ENCODE peak calls at places on chromosomes 4 and X, in ten cellular contexts. N is GM23248, E is neuronal stem cell, R is DND-41, L is fibroblast of lung, W is A549, F is mammary epithelial cell, H is IMR-90, C is OCI-LY7, S is mesenchymal stem cell. Q is an unnamed sample.

GRCh38 chr4:6227412-6228157 is 27.2 kb upstream of the JAKMIP1 start:
- DNase-seq in N (no peak), E (no peak), R (no peak), L (no peak), W (no peak), F (no peak), H (no peak), C (no peak), S (no peak), Q (no peak)

GRCh38 chrX:13059676-13060499 is 15.5 kb upstream of the FAM9C start:
- DNase-seq in N (peak), E (no peak), R (no peak), L (peak), W (peak), F (peak), H (peak), C (no peak), S (peak), Q (no peak)

GRCh38 chr4:99651370-99651769 is 6.3 kb downstream of the C4orf54 start:
- DNase-seq in N (no peak), E (no peak), R (no peak), L (no peak), W (no peak), F (no peak), H (no peak), C (no peak), S (no peak), Q (no peak)

GRCh38 chr4:11698846-11699590 is 270.3 kb upstream of the HS3ST1 start:
- DNase-seq in N (no peak), E (no peak), R (no peak), L (peak), W (peak), F (peak), H (peak), C (no peak), S (peak), Q (no peak)

GRCh38 chrX:20968996-20969395 is 405.2 kb upstream of the CNKSR2 start:
- DNase-seq in N (peak), E (no peak), R (no peak), L (peak), W (peak), F (peak), H (no peak), C (no peak), S (no peak), Q (no peak)

GRCh38 chrX:116863029-116863428 is 400.3 kb upstream of the CT83 start:
- DNase-seq in N (no peak), E (no peak), R (no peak), L (no peak), W (no peak), F (no peak), H (no peak), C (no peak), S (no peak), Q (no peak)

GRCh38 chrX:18389968-18390367 is 35.4 kb upstream of the CDKL5 start:
- DNase-seq in N (no peak), E (no peak), R (no peak), L (no peak), W (peak), F (no peak), H (no peak), C (peak), S (no peak), Q (peak)

GRCh38 chr4:41802590-41802989 is 54.1 kb upstream of the PHOX2B start:
- DNase-seq in N (no peak), E (no peak), R (no peak), L (no peak), W (no peak), F (no peak), H (no peak), C (no peak), S (no peak), Q (no peak)

GRCh38 chr4:153217440-153217839 is 13.2 kb downstream of the TRIM2 start:
- DNase-seq in N (peak), E (no peak), R (no peak), L (no peak), W (no peak), F (peak), H (no peak), C (peak), S (peak), Q (no peak)

GRCh38 chr4:112147697-112148096 is 2.4 kb downstream of the FAM241A start:
- DNase-seq in N (peak), E (no peak), R (no peak), L (no peak), W (no peak), F (no peak), H (no peak), C (no peak), S (no peak), Q (no peak)

GRCh38 chrX:21738145-21738949 is 19.6 kb downstream of the SMPX start:
- DNase-seq in N (no peak), E (peak), R (no peak), L (peak), W (peak), F (no peak), H (no peak), C (no peak), S (no peak), Q (peak)

GRCh38 chr4:14025093-14025492 is 397.6 kb upstream of the BOD1L1 start:
- DNase-seq in N (peak), E (no peak), R (no peak), L (no peak), W (no peak), F (no peak), H (no peak), C (no peak), S (no peak), Q (no peak)

GRCh38 chr4:73762409-73762808 is 22.0 kb downstream of the CXCL8 start:
- DNase-seq in N (no peak), E (no peak), R (no peak), L (no peak), W (no peak), F (no peak), H (no peak), C (no peak), S (no peak), Q (no peak)

GRCh38 chrX:134244043-134244442 is 7.1 kb downstream of the CCDC160 start:
- DNase-seq in N (no peak), E (no peak), R (no peak), L (peak), W (no peak), F (peak), H (peak), C (no peak), S (peak), Q (no peak)

GRCh38 chr4:183099537-183100297 is 660 bp downstream of the WWC2 start:
- DNase-seq in N (peak), E (peak), R (no peak), L (no peak), W (peak), F (peak), H (no peak), C (no peak), S (peak), Q (peak)

DNA sequence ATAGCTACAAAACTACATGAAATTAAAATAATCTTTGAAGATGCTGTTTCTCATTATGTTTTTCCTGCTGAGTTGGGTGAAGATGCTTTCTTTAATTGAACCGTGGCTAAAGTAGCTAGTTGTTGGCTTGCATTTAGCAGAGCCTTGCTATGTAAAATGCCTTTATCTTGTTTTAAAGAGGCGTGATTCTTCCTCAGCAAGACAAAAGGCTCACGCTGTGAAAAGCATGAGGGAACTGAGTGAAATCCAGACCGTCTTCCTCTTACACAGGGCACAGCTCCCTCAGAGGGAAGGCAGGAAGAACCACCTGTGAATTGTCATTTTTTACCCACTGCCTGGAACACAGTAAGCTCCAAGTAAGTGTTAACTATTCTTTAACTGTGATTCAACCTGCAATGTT is 39.0 kb upstream of the ZNF518B start:
- DNase-seq in N (no peak), E (peak), R (no peak), L (no peak), W (no peak), F (no peak), H (no peak), C (no peak), S (no peak), Q (peak)
- H3K4me2 ChIP-seq in N (no peak), E (no peak), R (no peak), L (no peak), W (no peak), F (no peak), H (no peak), C (no peak), S (no peak), Q (peak)

GRCh38 chr4:133151681-133152329 is 2.7 kb downstream of the PCDH10 start:
- DNase-seq in N (no peak), E (no peak), R (no peak), L (peak), W (peak), F (no peak), H (no peak), C (no peak), S (peak), Q (peak)

GRCh38 chr4:133151301-133151680 is 2.2 kb downstream of the PCDH10 start:
- DNase-seq in N (peak), E (no peak), R (no peak), L (peak), W (peak), F (no peak), H (no peak), C (no peak), S (peak), Q (peak)

GRCh38 chr4:133152330-133152791 is 3.3 kb downstream of the PCDH10 start:
- DNase-seq in N (peak), E (no peak), R (no peak), L (peak), W (no peak), F (no peak), H (no peak), C (no peak), S (no peak), Q (peak)

GRCh38 chr4:133154725-133155124 is 5.6 kb downstream of the PCDH10 start:
- DNase-seq in N (peak), E (no peak), R (peak), L (peak), W (peak), F (no peak), H (peak), C (peak), S (peak), Q (peak)

GRCh38 chr4:133152801-133153526 is 3.9 kb downstream of the PCDH10 start:
- DNase-seq in N (peak), E (no peak), R (no peak), L (peak), W (no peak), F (no peak), H (no peak), C (no peak), S (peak), Q (peak)
- H3K27ac ChIP-seq in N (no peak), E (no peak), R (no peak), L (no peak), W (no peak), F (no peak), H (no peak), C (no peak), S (no peak), Q (no peak)

GRCh38 chrX:141935645-141936044 is 32.0 kb downstream of the MAGEC1 start:
- DNase-seq in N (no peak), E (no peak), R (no peak), L (no peak), W (no peak), F (no peak), H (no peak), C (no peak), S (no peak), Q (no peak)
- H3K4me2 ChIP-seq in N (no peak), E (no peak), R (no peak), L (no peak), W (no peak), F (no peak), H (no peak), C (no peak), S (no peak), Q (no peak)

GRCh38 chr4:121789960-121790829 is 10.9 kb upstream of the EXOSC9 start:
- DNase-seq in N (peak), E (no peak), R (no peak), L (peak), W (no peak), F (peak), H (peak), C (no peak), S (no peak), Q (no peak)
- H3K27ac ChIP-seq in N (peak), E (no peak), R (no peak), L (no peak), W (peak), F (no peak), H (peak), C (no peak), S (no peak), Q (no peak)

DNA sequence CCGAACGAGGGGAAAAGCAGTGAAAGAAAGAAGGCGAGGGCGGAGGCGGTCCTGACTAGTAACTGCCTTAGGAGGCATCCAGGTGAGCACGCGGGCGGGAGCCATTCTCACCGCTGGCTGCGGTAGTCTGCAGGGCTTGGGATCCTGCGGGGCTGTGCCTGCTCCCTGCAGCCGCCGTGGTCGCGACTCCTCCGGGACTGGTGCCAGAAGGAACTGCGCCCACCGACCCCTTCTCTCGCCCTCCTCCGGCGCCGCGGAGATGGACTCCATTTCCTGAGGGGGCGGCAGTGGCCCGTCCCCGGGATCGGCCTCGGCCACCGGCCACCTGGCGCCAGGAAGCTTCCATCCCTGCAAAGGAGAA is 545 bp downstream of the NFXL1 start:
- DNase-seq in N (peak), E (no peak), R (peak), L (peak), W (peak), F (peak), H (no peak), C (peak), S (peak), Q (peak)
- H3K4me2 ChIP-seq in N (peak), E (peak), R (peak), L (peak), W (peak), F (peak), H (peak), C (peak), S (peak), Q (peak)

GRCh38 chr4:27514711-27515110 is 654.1 kb downstream of the STIM2 start:
- DNase-seq in N (no peak), E (no peak), R (no peak), L (peak), W (no peak), F (no peak), H (no peak), C (no peak), S (no peak), Q (no peak)
- H3K27ac ChIP-seq in N (no peak), E (no peak), R (no peak), L (no peak), W (no peak), F (no peak), H (no peak), C (no peak), S (no peak), Q (no peak)

DNA sequence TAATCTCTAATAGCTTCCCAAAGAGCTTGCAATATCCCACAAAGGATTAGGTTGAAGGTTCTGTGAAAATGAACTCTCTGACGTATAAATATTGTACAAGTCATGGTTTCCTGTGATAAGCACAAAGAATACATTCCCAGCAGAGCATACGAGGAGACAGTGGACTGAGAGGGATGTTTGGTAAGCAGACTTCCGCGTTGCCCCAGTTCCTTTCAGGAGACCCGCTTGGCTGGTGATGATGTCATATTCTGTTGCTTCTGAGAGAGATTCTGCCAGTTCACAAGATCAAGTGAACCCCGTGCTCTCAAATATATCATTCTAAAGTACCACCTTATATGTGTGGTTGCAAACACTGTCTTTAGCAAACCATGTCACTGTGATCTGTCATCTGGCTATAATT is 323.9 kb upstream of the CASK start:
- DNase-seq in N (peak), E (no peak), R (no peak), L (peak), W (no peak), F (no peak), H (peak), C (no peak), S (no peak), Q (no peak)
- H3K4me2 ChIP-seq in N (peak), E (no peak), R (no peak), L (peak), W (peak), F (peak), H (no peak), C (peak), S (no peak), Q (no peak)

DNA sequence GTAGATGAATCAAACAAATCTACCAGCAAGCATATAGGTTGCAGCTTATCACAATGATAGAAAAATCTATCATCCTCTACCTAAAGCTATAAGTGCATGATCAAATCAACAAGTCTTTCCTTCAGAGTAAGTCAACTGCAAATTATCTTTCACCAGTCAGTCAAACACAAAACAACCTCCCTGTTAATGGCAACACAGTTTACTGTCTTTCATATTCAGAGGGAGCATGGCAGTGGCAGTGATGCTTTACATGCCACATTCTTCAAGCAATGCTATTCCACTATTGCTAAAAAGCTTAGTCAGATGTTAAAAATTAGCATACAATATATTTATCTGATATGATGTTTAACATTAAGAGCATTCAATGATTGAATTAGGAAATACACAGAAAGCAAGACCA is 245.1 kb upstream of the KLHL4 start:
- DNase-seq in N (no peak), E (no peak), R (no peak), L (no peak), W (no peak), F (no peak), H (no peak), C (no peak), S (no peak), Q (no peak)
- H3K27ac ChIP-seq in N (no peak), E (no peak), R (no peak), L (no peak), W (no peak), F (no peak), H (no peak), C (no peak), S (no peak), Q (no peak)

Q was measured in GM23338.